ENCODE peak calls at places on chromosomes 13 and 19, in eight cellular contexts. C is body of pancreas, Q is small intestine, F is left ventricle myocardium inferior, Y is upper lobe of left lung, W is upper lobe of right lung, R is ovary, K is adrenal gland. P is an unnamed sample.
A peak's percentile ranks its signal among the peaks of the same experiment; 100 is the strongest.

GRCh38 chr19:35901055-35901644 is 810 bp upstream of the NFKBID start:
- DNase-seq in Q (no peak), K (no peak), Y (no peak), W (no peak), C (no peak), F (no peak), R (no peak), P (no peak)

GRCh38 chr13:111280226-111280625 is 40.2 kb upstream of the TEX29 start:
- DNase-seq in R (no peak), K (no peak), Y (no peak), F (no peak), C (no peak), Q (no peak), W (no peak), P (no peak)

GRCh38 chr13:47794963-47795362 is 206.1 kb downstream of the SUCLA2 start:
- DNase-seq in C (no peak), R (no peak), Y (no peak), K (no peak), W (no peak), F (no peak), Q (peak; percentile 11), P (no peak)

GRCh38 chr13:84902243-84902642 is 897.0 kb downstream of the SLITRK6 start:
- DNase-seq in Q (no peak), W (no peak), F (no peak), K (no peak), R (no peak), Y (no peak), C (no peak), P (no peak)

GRCh38 chr19:49687566-49688316 is 1.7 kb upstream of the ADM5 start:
- DNase-seq in Q (no peak), F (no peak), C (no peak), K (no peak), W (no peak), Y (peak; percentile 69), R (no peak), P (no peak)

GRCh38 chr19:49461656-49462055 is 8.6 kb downstream of the ALDH16A1 start:
- DNase-seq in W (no peak), Y (peak; percentile 77), R (no peak), F (no peak), C (no peak), Q (no peak), K (no peak), P (no peak)

GRCh38 chr19:4781851-4782250 is 9.7 kb upstream of the FEM1A start:
- DNase-seq in F (no peak), K (no peak), Q (no peak), R (no peak), C (no peak), Y (no peak), W (no peak), P (no peak)

GRCh38 chr19:44570984-44571684 is 41.7 kb upstream of the CEACAM20 start:
- DNase-seq in R (no peak), F (no peak), W (no peak), Y (no peak), Q (peak; percentile 92), C (peak; percentile 85), K (peak; percentile 80), P (peak; percentile 54)

GRCh38 chr19:55368701-55369563 is 1.3 kb downstream of the IL11 start:
- DNase-seq in Y (peak; percentile 89), K (no peak), F (no peak), R (no peak), W (no peak), C (no peak), Q (no peak), P (no peak)

GRCh38 chr13:34357435-34358232 is 539.7 kb downstream of the RFC3 start:
- DNase-seq in R (no peak), Q (no peak), K (peak; percentile 68), Y (no peak), W (no peak), C (peak; percentile 7), F (no peak), P (no peak)

GRCh38 chr19:12736854-12737665 is at the start of gene GET3:
- DNase-seq in F (peak; percentile 85), K (peak; percentile 98), W (peak; percentile 87), Y (peak; percentile 81), C (peak; percentile 99), R (peak; percentile 87), Q (peak; percentile 100), P (peak; percentile 97)

GRCh38 chr13:106498158-106498557 is 37.3 kb downstream of the EFNB2 start:
- DNase-seq in R (no peak), K (no peak), W (no peak), C (no peak), F (no peak), Q (no peak), Y (no peak), P (no peak)

GRCh38 chr13:64397699-64398098 is 2832.4 kb downstream of the PCDH9 start:
- DNase-seq in R (no peak), K (no peak), Q (no peak), F (no peak), W (no peak), Y (no peak), C (no peak), P (no peak)

GRCh38 chr19:17772172-17772571 is 20.9 kb downstream of the FCHO1 start:
- DNase-seq in K (no peak), C (no peak), R (no peak), Y (no peak), Q (no peak), F (no peak), W (no peak), P (no peak)

GRCh38 chr19:50173144-50173543 is 10.1 kb upstream of the IZUMO2 start:
- DNase-seq in C (no peak), K (no peak), Y (no peak), Q (peak; percentile 96), W (no peak), F (no peak), R (no peak), P (no peak)

GRCh38 chr19:19134687-19135158 is 3.6 kb downstream of the TMEM161A start:
- DNase-seq in Y (peak; percentile 91), K (peak; percentile 38), F (peak; percentile 82), C (no peak), R (no peak), Q (peak; percentile 24), W (peak; percentile 78), P (peak; percentile 47)

GRCh38 chr13:27954406-27954851 is 14.7 kb downstream of the CDX2 start:
- DNase-seq in W (peak; percentile 68), F (no peak), C (peak; percentile 25), Q (peak; percentile 60), Y (peak; percentile 88), R (peak; percentile 51), K (peak; percentile 29), P (peak; percentile 19)

GRCh38 chr13:94236132-94236531 is 243.3 kb downstream of the DCT start:
- DNase-seq in Y (no peak), K (no peak), C (no peak), W (no peak), R (no peak), F (no peak), Q (no peak), P (no peak)

GRCh38 chr19:4759388-4760284 is 31.9 kb upstream of the FEM1A start:
- DNase-seq in F (peak; percentile 89), K (peak; percentile 94), Q (peak; percentile 94), C (peak; percentile 96), W (peak; percentile 96), Y (peak; percentile 99), R (peak; percentile 92), P (peak; percentile 97)

GRCh38 chr19:46896076-46896794 is 35.4 kb downstream of the ARHGAP35 start:
- DNase-seq in Q (no peak), C (peak; percentile 13), R (no peak), W (peak; percentile 82), K (no peak), F (no peak), Y (no peak), P (peak; percentile 45)
- H3K27ac ChIP-seq in Q (no peak overlapping the region), C (no peak overlapping the region), R (no peak overlapping the region), W (no peak overlapping the region), K (no peak overlapping the region), F (no peak overlapping the region), Y (no peak overlapping the region), P (no peak overlapping the region)

GRCh38 chr13:51245583-51245982 is 23.4 kb downstream of the FAM124A start:
- DNase-seq in F (no peak), Y (no peak), R (no peak), K (no peak), Q (no peak), W (no peak), C (no peak), P (no peak)

GRCh38 chr13:51246005-51246404 is 23.8 kb downstream of the FAM124A start:
- DNase-seq in R (no peak), Q (no peak), W (no peak), Y (no peak), F (no peak), C (no peak), K (no peak), P (no peak)

GRCh38 chr13:51243832-51244231 is 21.6 kb downstream of the FAM124A start:
- DNase-seq in F (no peak), Y (no peak), R (no peak), K (no peak), W (no peak), Q (no peak), C (no peak), P (peak; percentile 95)

GRCh38 chr13:51243227-51243626 is 21.0 kb downstream of the FAM124A start:
- DNase-seq in C (no peak), K (no peak), F (no peak), R (no peak), Q (no peak), W (no peak), Y (no peak), P (no peak)

DNA sequence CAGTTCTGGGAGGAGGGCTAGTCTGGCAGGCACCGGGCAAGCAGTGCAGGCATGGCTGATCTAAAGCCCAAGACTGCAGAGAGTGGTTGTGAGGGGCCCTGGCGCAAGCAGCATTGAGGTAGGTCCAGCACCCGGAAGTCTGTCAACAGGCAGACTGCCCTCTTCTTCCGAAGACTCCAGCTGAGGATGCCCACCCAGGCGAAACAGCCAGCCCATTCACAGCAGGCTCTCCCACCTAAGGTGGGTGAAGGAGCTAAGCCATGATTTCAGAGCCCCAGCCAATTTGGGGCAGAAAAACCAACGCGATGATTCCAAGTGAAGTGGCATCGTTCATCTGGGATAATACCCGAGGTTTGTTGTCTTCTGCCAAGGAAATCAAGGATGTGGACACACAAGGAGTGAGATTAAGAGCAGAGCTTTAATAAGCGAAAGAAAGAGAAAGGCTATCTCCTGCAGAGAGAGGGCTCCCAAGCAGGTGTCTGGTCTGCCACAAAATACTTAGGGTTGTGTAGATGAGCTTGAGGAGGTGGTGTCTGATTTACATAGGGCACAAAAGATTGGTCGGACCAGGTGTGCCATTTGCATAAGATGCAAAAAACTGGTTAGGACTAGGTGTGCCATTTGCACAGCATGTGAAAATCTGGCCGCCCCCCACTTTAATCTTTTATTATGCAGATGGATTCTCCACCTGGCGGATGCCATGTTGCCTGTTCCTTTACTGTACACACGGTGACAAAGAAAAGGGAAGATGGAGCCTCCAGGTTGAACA is 22.6 kb downstream of the FAM124A start:
- DNase-seq in C (no peak), K (no peak), F (no peak), R (no peak), W (no peak), Y (no peak), Q (no peak), P (peak; percentile 36)
- H3K36me3 ChIP-seq in C (no peaks in the 10 kb centered on the region), K (no peaks in the 10 kb centered on the region), F (peaks cover 4% of the 10 kb centered on the region), R (no peaks in the 10 kb centered on the region), W (no peaks in the 10 kb centered on the region), Y (no peaks in the 10 kb centered on the region), Q (no peaks in the 10 kb centered on the region), P (no peaks in the 10 kb centered on the region)

GRCh38 chr19:57559404-57560025 is at the start of gene ZNF550:
- DNase-seq in Y (peak; percentile 97), F (peak; percentile 92), Q (peak; percentile 86), C (peak; percentile 93), W (peak; percentile 95), R (peak; percentile 93), K (peak; percentile 92), P (peak; percentile 92)
- H3K4me3 ChIP-seq in Y (peak within 1 kb of the TSS; percentile 86), F (peak within 1 kb of the TSS; percentile 100), Q (peak within 1 kb of the TSS; percentile 89), C (peak within 1 kb of the TSS; percentile 37), W (peak within 1 kb of the TSS; percentile 90), R (peak within 1 kb of the TSS; percentile 73), K (peak within 1 kb of the TSS; percentile 29), P (peak within 1 kb of the TSS; percentile 19)

GRCh38 chr19:16073481-16073880 is 2.8 kb upstream of the TPM4 start:
- DNase-seq in F (no peak), R (no peak), Y (no peak), C (no peak), Q (no peak), W (peak; percentile 52), K (no peak), P (no peak)
- H3K27ac ChIP-seq in F (peak overlapping the region; percentile 83), R (no peak overlapping the region), Y (peak overlapping the region; percentile 85), C (no peak overlapping the region), Q (peak overlapping the region; percentile 19), W (no peak overlapping the region), K (no peak overlapping the region), P (no peak overlapping the region)